ENCODE peak calls at places on chromosomes 13 and 19, in eight cellular contexts. One of them, this sample, is unnamed.

GRCh38 chr13:78228211-78228610 is 309.6 kb upstream of the EDNRB start:
- DNase-seq in keratinocyte: no peak
- DNase-seq in IMR-90: no peak
- DNase-seq in endothelial cell: no peak
- DNase-seq in thoracic aorta: no peak
- DNase-seq in activated CD8-positive, alpha-beta T cell treated with anti-CD3 and anti-CD28 coated beads for 36 hours: no peak
- DNase-seq in neural crest cell: no peak
- DNase-seq in GM10248: no peak
- DNase-seq in this sample: no peak

GRCh38 chr19:719081-719512 is 10.4 kb downstream of the PALM start:
- DNase-seq in keratinocyte: no peak
- DNase-seq in IMR-90: no peak
- DNase-seq in endothelial cell: no peak
- DNase-seq in thoracic aorta: no peak
- DNase-seq in activated CD8-positive, alpha-beta T cell treated with anti-CD3 and anti-CD28 coated beads for 36 hours: no peak
- DNase-seq in neural crest cell: no peak
- DNase-seq in GM10248: no peak
- DNase-seq in this sample: no peak

GRCh38 chr13:20125783-20126165 is 35.1 kb downstream of the GJA3 start:
- DNase-seq in keratinocyte: no peak
- DNase-seq in IMR-90: no peak
- DNase-seq in endothelial cell: no peak
- DNase-seq in thoracic aorta: no peak
- DNase-seq in activated CD8-positive, alpha-beta T cell treated with anti-CD3 and anti-CD28 coated beads for 36 hours: no peak
- DNase-seq in neural crest cell: no peak
- DNase-seq in GM10248: no peak
- DNase-seq in this sample: no peak

GRCh38 chr13:101341464-101341863 is 74.8 kb downstream of the NALCN start:
- DNase-seq in keratinocyte: no peak
- DNase-seq in IMR-90: peak
- DNase-seq in endothelial cell: no peak
- DNase-seq in thoracic aorta: no peak
- DNase-seq in activated CD8-positive, alpha-beta T cell treated with anti-CD3 and anti-CD28 coated beads for 36 hours: no peak
- DNase-seq in neural crest cell: no peak
- DNase-seq in GM10248: no peak
- DNase-seq in this sample: no peak

GRCh38 chr19:13028027-13028426 is 32.8 kb downstream of the NFIX start:
- DNase-seq in keratinocyte: no peak
- DNase-seq in IMR-90: no peak
- DNase-seq in endothelial cell: no peak
- DNase-seq in thoracic aorta: no peak
- DNase-seq in activated CD8-positive, alpha-beta T cell treated with anti-CD3 and anti-CD28 coated beads for 36 hours: no peak
- DNase-seq in neural crest cell: no peak
- DNase-seq in GM10248: no peak
- DNase-seq in this sample: no peak

GRCh38 chr19:44113784-44114390 is 688 bp downstream of the ZNF225 start:
- DNase-seq in keratinocyte: no peak
- DNase-seq in IMR-90: peak
- DNase-seq in endothelial cell: peak
- DNase-seq in thoracic aorta: no peak
- DNase-seq in activated CD8-positive, alpha-beta T cell treated with anti-CD3 and anti-CD28 coated beads for 36 hours: peak
- DNase-seq in neural crest cell: no peak
- DNase-seq in GM10248: no peak
- DNase-seq in this sample: no peak

GRCh38 chr19:33055718-33056117 is 9.0 kb downstream of the RHPN2 start:
- DNase-seq in keratinocyte: no peak
- DNase-seq in IMR-90: peak
- DNase-seq in endothelial cell: no peak
- DNase-seq in thoracic aorta: no peak
- DNase-seq in activated CD8-positive, alpha-beta T cell treated with anti-CD3 and anti-CD28 coated beads for 36 hours: no peak
- DNase-seq in neural crest cell: no peak
- DNase-seq in GM10248: no peak
- DNase-seq in this sample: no peak

GRCh38 chr13:102847272-102848234 is 1.7 kb downstream of the ERCC5 start:
- DNase-seq in keratinocyte: no peak
- DNase-seq in IMR-90: peak
- DNase-seq in endothelial cell: no peak
- DNase-seq in thoracic aorta: no peak
- DNase-seq in activated CD8-positive, alpha-beta T cell treated with anti-CD3 and anti-CD28 coated beads for 36 hours: peak
- DNase-seq in neural crest cell: no peak
- DNase-seq in GM10248: no peak
- DNase-seq in this sample: no peak

GRCh38 chr19:29372461-29372860 is 153.3 kb upstream of the VSTM2B start:
- DNase-seq in keratinocyte: no peak
- DNase-seq in IMR-90: no peak
- DNase-seq in endothelial cell: no peak
- DNase-seq in thoracic aorta: no peak
- DNase-seq in activated CD8-positive, alpha-beta T cell treated with anti-CD3 and anti-CD28 coated beads for 36 hours: no peak
- DNase-seq in neural crest cell: no peak
- DNase-seq in GM10248: peak
- DNase-seq in this sample: no peak

GRCh38 chr19:31171936-31172335 is 177.3 kb downstream of the TSHZ3 start:
- DNase-seq in keratinocyte: no peak
- DNase-seq in IMR-90: no peak
- DNase-seq in endothelial cell: no peak
- DNase-seq in thoracic aorta: no peak
- DNase-seq in activated CD8-positive, alpha-beta T cell treated with anti-CD3 and anti-CD28 coated beads for 36 hours: no peak
- DNase-seq in neural crest cell: no peak
- DNase-seq in GM10248: no peak
- DNase-seq in this sample: no peak

GRCh38 chr19:36686365-36687213 is 823 bp upstream of the ZNF567 start:
- DNase-seq in keratinocyte: no peak
- DNase-seq in IMR-90: peak
- DNase-seq in endothelial cell: no peak
- DNase-seq in thoracic aorta: no peak
- DNase-seq in activated CD8-positive, alpha-beta T cell treated with anti-CD3 and anti-CD28 coated beads for 36 hours: no peak
- DNase-seq in neural crest cell: no peak
- DNase-seq in GM10248: no peak
- DNase-seq in this sample: peak

GRCh38 chr19:771332-771785 is 20.4 kb downstream of the MISP start:
- DNase-seq in keratinocyte: no peak
- DNase-seq in IMR-90: peak
- DNase-seq in endothelial cell: peak
- DNase-seq in thoracic aorta: no peak
- DNase-seq in activated CD8-positive, alpha-beta T cell treated with anti-CD3 and anti-CD28 coated beads for 36 hours: peak
- DNase-seq in neural crest cell: peak
- DNase-seq in GM10248: peak
- DNase-seq in this sample: no peak

GRCh38 chr13:46747031-46747820 is 49.7 kb downstream of the ESD start:
- DNase-seq in keratinocyte: no peak
- DNase-seq in IMR-90: no peak
- DNase-seq in endothelial cell: no peak
- DNase-seq in thoracic aorta: no peak
- DNase-seq in activated CD8-positive, alpha-beta T cell treated with anti-CD3 and anti-CD28 coated beads for 36 hours: no peak
- DNase-seq in neural crest cell: no peak
- DNase-seq in GM10248: no peak
- DNase-seq in this sample: no peak

GRCh38 chr19:16088351-16088984 is 12.2 kb downstream of the TPM4 start:
- DNase-seq in keratinocyte: no peak
- DNase-seq in IMR-90: no peak
- DNase-seq in endothelial cell: no peak
- DNase-seq in thoracic aorta: no peak
- DNase-seq in activated CD8-positive, alpha-beta T cell treated with anti-CD3 and anti-CD28 coated beads for 36 hours: no peak
- DNase-seq in neural crest cell: no peak
- DNase-seq in GM10248: no peak
- DNase-seq in this sample: no peak

GRCh38 chr19:29397748-29398147 is 128.0 kb upstream of the VSTM2B start:
- DNase-seq in keratinocyte: no peak
- DNase-seq in IMR-90: no peak
- DNase-seq in endothelial cell: no peak
- DNase-seq in thoracic aorta: no peak
- DNase-seq in activated CD8-positive, alpha-beta T cell treated with anti-CD3 and anti-CD28 coated beads for 36 hours: no peak
- DNase-seq in neural crest cell: no peak
- DNase-seq in GM10248: no peak
- DNase-seq in this sample: no peak

GRCh38 chr19:13154911-13155471 is 4.8 kb downstream of the IER2 start:
- DNase-seq in keratinocyte: no peak
- DNase-seq in IMR-90: peak
- DNase-seq in endothelial cell: peak
- DNase-seq in thoracic aorta: no peak
- DNase-seq in activated CD8-positive, alpha-beta T cell treated with anti-CD3 and anti-CD28 coated beads for 36 hours: peak
- DNase-seq in neural crest cell: peak
- DNase-seq in GM10248: peak
- DNase-seq in this sample: no peak

GRCh38 chr13:113105032-113105993 is at the start of gene F7:
- DNase-seq in keratinocyte: no peak
- DNase-seq in IMR-90: peak
- DNase-seq in endothelial cell: no peak
- DNase-seq in thoracic aorta: no peak
- DNase-seq in activated CD8-positive, alpha-beta T cell treated with anti-CD3 and anti-CD28 coated beads for 36 hours: no peak
- DNase-seq in neural crest cell: no peak
- DNase-seq in GM10248: no peak
- DNase-seq in this sample: no peak

GRCh38 chr19:31283701-31284100 is 65.5 kb downstream of the TSHZ3 start:
- DNase-seq in keratinocyte: no peak
- DNase-seq in IMR-90: no peak
- DNase-seq in endothelial cell: no peak
- DNase-seq in thoracic aorta: no peak
- DNase-seq in activated CD8-positive, alpha-beta T cell treated with anti-CD3 and anti-CD28 coated beads for 36 hours: no peak
- DNase-seq in neural crest cell: no peak
- DNase-seq in GM10248: no peak
- DNase-seq in this sample: no peak

GRCh38 chr13:39317284-39317683 is 279.0 kb downstream of the NHLRC3 start:
- DNase-seq in keratinocyte: no peak
- DNase-seq in IMR-90: peak
- DNase-seq in endothelial cell: no peak
- DNase-seq in thoracic aorta: no peak
- DNase-seq in activated CD8-positive, alpha-beta T cell treated with anti-CD3 and anti-CD28 coated beads for 36 hours: no peak
- DNase-seq in neural crest cell: no peak
- DNase-seq in GM10248: no peak
- DNase-seq in this sample: no peak
- TF ChIP-seq CTCF in keratinocyte: no peak
- TF ChIP-seq CTCF in IMR-90: no peak
- TF ChIP-seq CTCF in endothelial cell: no peak
- TF ChIP-seq CTCF in thoracic aorta: no peak
- TF ChIP-seq CTCF in activated CD8-positive, alpha-beta T cell treated with anti-CD3 and anti-CD28 coated beads for 36 hours: no peak
- TF ChIP-seq CTCF in neural crest cell: no peak
- TF ChIP-seq CTCF in GM10248: no peak
- TF ChIP-seq CTCF in this sample: no peak

GRCh38 chr19:48713041-48713863 is 6.3 kb downstream of the MAMSTR start:
- DNase-seq in keratinocyte: no peak
- DNase-seq in IMR-90: peak
- DNase-seq in endothelial cell: peak
- DNase-seq in thoracic aorta: no peak
- DNase-seq in activated CD8-positive, alpha-beta T cell treated with anti-CD3 and anti-CD28 coated beads for 36 hours: no peak
- DNase-seq in neural crest cell: no peak
- DNase-seq in GM10248: no peak
- DNase-seq in this sample: no peak
- TF ChIP-seq CTCF in keratinocyte: no peak
- TF ChIP-seq CTCF in IMR-90: peak
- TF ChIP-seq CTCF in endothelial cell: no peak
- TF ChIP-seq CTCF in thoracic aorta: peak
- TF ChIP-seq CTCF in activated CD8-positive, alpha-beta T cell treated with anti-CD3 and anti-CD28 coated beads for 36 hours: no peak
- TF ChIP-seq CTCF in neural crest cell: peak
- TF ChIP-seq CTCF in GM10248: no peak
- TF ChIP-seq CTCF in this sample: no peak

DNA sequence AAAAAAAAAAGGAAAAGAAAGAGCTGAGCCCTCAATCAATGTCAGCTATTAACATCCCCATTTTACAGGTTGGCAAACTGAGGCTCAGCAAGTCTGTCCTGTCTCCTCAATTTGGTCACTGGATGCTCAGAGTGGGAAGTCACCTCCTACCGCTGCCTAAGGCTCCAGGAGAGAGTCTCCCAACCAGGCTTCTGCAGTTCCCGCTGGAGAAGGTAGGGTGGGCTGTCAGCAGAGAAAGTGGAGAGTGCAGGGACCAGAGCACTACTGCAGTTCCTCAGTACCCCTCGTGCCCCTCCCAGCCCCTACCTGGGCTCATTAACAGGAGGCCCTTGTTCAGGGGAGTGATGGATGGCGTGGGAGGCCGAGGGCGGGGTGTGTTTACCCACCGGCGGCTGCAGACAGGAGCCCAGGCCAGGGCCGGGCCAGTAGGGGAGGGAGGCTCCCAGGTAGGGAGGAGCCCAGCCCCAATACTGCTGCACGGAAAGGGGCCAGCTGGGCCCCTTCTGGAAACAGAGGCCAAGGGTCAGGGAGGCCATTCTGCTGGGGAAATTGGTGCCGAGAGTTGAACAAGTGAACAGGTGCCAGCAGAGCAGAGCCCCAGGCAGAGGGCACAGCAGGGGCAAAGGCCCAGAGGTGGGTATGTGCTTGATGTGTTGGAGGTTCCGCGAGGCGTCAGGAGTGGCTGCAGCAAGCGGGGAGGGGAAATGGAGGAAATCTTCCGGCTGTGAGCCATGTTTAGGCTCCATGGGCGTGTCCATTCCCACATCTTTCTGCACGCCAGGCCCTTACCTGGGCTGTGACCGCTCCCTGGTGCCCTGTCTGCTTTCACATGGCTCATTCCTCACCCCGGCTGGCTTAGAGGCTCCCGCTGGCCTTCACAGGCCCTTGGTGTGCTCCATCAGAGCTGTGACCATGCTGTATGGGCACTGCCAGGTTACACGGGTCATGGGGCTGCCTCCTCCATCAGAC is 7.6 kb upstream of the COMP start:
- DNase-seq in keratinocyte: no peak
- DNase-seq in IMR-90: no peak
- DNase-seq in endothelial cell: no peak
- DNase-seq in thoracic aorta: no peak
- DNase-seq in activated CD8-positive, alpha-beta T cell treated with anti-CD3 and anti-CD28 coated beads for 36 hours: no peak
- DNase-seq in neural crest cell: no peak
- DNase-seq in GM10248: no peak
- DNase-seq in this sample: no peak
- TF ChIP-seq CTCF in keratinocyte: no peak
- TF ChIP-seq CTCF in IMR-90: no peak
- TF ChIP-seq CTCF in endothelial cell: no peak
- TF ChIP-seq CTCF in thoracic aorta: no peak
- TF ChIP-seq CTCF in activated CD8-positive, alpha-beta T cell treated with anti-CD3 and anti-CD28 coated beads for 36 hours: no peak
- TF ChIP-seq CTCF in neural crest cell: peak
- TF ChIP-seq CTCF in GM10248: no peak
- TF ChIP-seq CTCF in this sample: no peak

DNA sequence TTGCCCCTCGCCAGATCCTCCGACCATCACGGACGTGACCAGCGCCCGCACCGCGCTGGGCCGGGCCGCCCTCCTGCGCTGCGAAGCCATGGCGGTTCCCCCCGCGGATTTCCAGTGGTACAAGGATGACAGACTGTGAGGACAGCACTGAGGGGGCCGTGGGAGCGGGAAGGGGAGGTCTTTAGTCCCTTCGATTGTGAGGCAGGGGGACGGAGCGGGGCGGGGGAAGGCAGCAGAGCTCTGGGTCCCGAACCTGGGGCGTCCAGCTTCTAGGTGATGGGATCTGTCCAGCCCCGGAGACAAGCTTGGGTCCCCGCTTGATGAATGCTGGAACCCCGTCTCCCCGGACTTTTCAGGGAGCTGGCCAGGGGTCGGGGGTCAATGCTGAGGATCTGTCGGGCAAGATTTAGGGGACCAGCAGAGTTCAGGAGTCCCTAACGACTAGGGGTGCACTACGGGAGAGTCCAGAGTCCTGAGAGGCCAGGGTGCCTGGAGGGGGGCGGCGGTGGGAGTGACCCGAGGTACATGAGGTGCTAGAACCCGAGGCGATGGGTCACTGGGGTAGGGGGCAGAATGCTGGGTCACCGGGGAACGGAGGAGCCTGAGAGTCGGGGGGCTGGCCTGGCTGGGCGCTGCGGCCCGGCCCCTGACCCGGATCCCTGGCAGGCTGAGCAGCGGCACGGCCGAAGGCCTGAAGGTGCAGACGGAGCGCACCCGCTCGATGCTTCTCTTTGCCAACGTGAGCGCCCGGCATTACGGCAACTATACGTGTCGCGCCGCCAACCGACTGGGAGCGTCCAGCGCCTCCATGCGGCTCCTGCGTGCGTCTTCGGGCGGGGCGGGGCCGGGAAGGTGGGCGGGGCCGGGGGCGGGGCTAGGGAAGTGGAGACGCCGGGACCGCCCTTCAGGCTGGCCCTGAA is 14.6 kb downstream of the VSIG10L start:
- DNase-seq in keratinocyte: no peak
- DNase-seq in IMR-90: peak
- DNase-seq in endothelial cell: peak
- DNase-seq in thoracic aorta: no peak
- DNase-seq in activated CD8-positive, alpha-beta T cell treated with anti-CD3 and anti-CD28 coated beads for 36 hours: peak
- DNase-seq in neural crest cell: no peak
- DNase-seq in GM10248: peak
- DNase-seq in this sample: no peak
- TF ChIP-seq CTCF in keratinocyte: peak
- TF ChIP-seq CTCF in IMR-90: peak
- TF ChIP-seq CTCF in endothelial cell: no peak
- TF ChIP-seq CTCF in thoracic aorta: no peak
- TF ChIP-seq CTCF in activated CD8-positive, alpha-beta T cell treated with anti-CD3 and anti-CD28 coated beads for 36 hours: peak
- TF ChIP-seq CTCF in neural crest cell: no peak
- TF ChIP-seq CTCF in GM10248: peak
- TF ChIP-seq CTCF in this sample: no peak

This sample was measured in dorsolateral prefrontal cortex.